ENCODE peak calls at places on chromosomes 11 and 22, in nine cellular contexts. One of them, this sample, is unnamed. For H3K4me1, the result is how much of the 10 kb centered on the place peaks cover.

GRCh38 chr11:85810871-85811611 is at the start of gene SYTL2:
- DNase-seq in CD4-positive, CD25-positive, alpha-beta regulatory T cell: peak
- DNase-seq in gastrocnemius medialis: peak
- DNase-seq in CD8-positive, alpha-beta T cell: peak
- DNase-seq in heart right ventricle: peak
- DNase-seq in PC-3: peak
- DNase-seq in GM23248: peak
- DNase-seq in ovary: peak
- DNase-seq in adipocyte: peak
- DNase-seq in this sample: peak

GRCh38 chr11:11667056-11667455 is 45.3 kb upstream of the GALNT18 start:
- DNase-seq in adipocyte: no peak
- DNase-seq in GM23248: peak
- DNase-seq in PC-3: peak
- DNase-seq in ovary: no peak
- DNase-seq in CD4-positive, CD25-positive, alpha-beta regulatory T cell: no peak
- DNase-seq in heart right ventricle: no peak
- DNase-seq in CD8-positive, alpha-beta T cell: no peak
- DNase-seq in gastrocnemius medialis: no peak
- DNase-seq in this sample: no peak

GRCh38 chr11:8082391-8083087 is 1.5 kb downstream of the TUB start:
- DNase-seq in GM23248: peak
- DNase-seq in ovary: no peak
- DNase-seq in PC-3: no peak
- DNase-seq in CD4-positive, CD25-positive, alpha-beta regulatory T cell: no peak
- DNase-seq in adipocyte: peak
- DNase-seq in gastrocnemius medialis: no peak
- DNase-seq in CD8-positive, alpha-beta T cell: no peak
- DNase-seq in heart right ventricle: no peak
- DNase-seq in this sample: no peak

GRCh38 chr11:77883775-77884174 is 62.8 kb downstream of the AAMDC start:
- DNase-seq in heart right ventricle: no peak
- DNase-seq in PC-3: no peak
- DNase-seq in adipocyte: no peak
- DNase-seq in CD4-positive, CD25-positive, alpha-beta regulatory T cell: no peak
- DNase-seq in ovary: no peak
- DNase-seq in gastrocnemius medialis: no peak
- DNase-seq in GM23248: peak
- DNase-seq in CD8-positive, alpha-beta T cell: no peak
- DNase-seq in this sample: no peak

GRCh38 chr11:117062503-117062902 is 35.7 kb downstream of the SIK3 start:
- DNase-seq in adipocyte: no peak
- DNase-seq in gastrocnemius medialis: no peak
- DNase-seq in ovary: no peak
- DNase-seq in CD4-positive, CD25-positive, alpha-beta regulatory T cell: no peak
- DNase-seq in GM23248: no peak
- DNase-seq in PC-3: no peak
- DNase-seq in heart right ventricle: no peak
- DNase-seq in CD8-positive, alpha-beta T cell: no peak
- DNase-seq in this sample: no peak

GRCh38 chr11:31437742-31438435 is 68.2 kb downstream of the DNAJC24 start:
- DNase-seq in gastrocnemius medialis: no peak
- DNase-seq in adipocyte: peak
- DNase-seq in ovary: no peak
- DNase-seq in CD8-positive, alpha-beta T cell: no peak
- DNase-seq in GM23248: peak
- DNase-seq in heart right ventricle: no peak
- DNase-seq in CD4-positive, CD25-positive, alpha-beta regulatory T cell: no peak
- DNase-seq in PC-3: peak
- DNase-seq in this sample: no peak

GRCh38 chr11:73412308-73412707 is 36.1 kb downstream of the RELT start:
- DNase-seq in heart right ventricle: no peak
- DNase-seq in gastrocnemius medialis: no peak
- DNase-seq in PC-3: peak
- DNase-seq in CD8-positive, alpha-beta T cell: no peak
- DNase-seq in ovary: no peak
- DNase-seq in adipocyte: no peak
- DNase-seq in CD4-positive, CD25-positive, alpha-beta regulatory T cell: no peak
- DNase-seq in GM23248: no peak
- DNase-seq in this sample: no peak

GRCh38 chr22:40609216-40609615 is 27.3 kb downstream of the MRTFA start:
- DNase-seq in adipocyte: no peak
- DNase-seq in ovary: no peak
- DNase-seq in gastrocnemius medialis: no peak
- DNase-seq in CD4-positive, CD25-positive, alpha-beta regulatory T cell: no peak
- DNase-seq in CD8-positive, alpha-beta T cell: no peak
- DNase-seq in PC-3: no peak
- DNase-seq in GM23248: peak
- DNase-seq in heart right ventricle: no peak
- DNase-seq in this sample: no peak

GRCh38 chr22:46060292-46061123 is 83.5 kb upstream of the WNT7B start:
- DNase-seq in adipocyte: no peak
- DNase-seq in gastrocnemius medialis: no peak
- DNase-seq in CD8-positive, alpha-beta T cell: no peak
- DNase-seq in ovary: no peak
- DNase-seq in heart right ventricle: no peak
- DNase-seq in GM23248: peak
- DNase-seq in CD4-positive, CD25-positive, alpha-beta regulatory T cell: no peak
- DNase-seq in PC-3: peak
- DNase-seq in this sample: no peak

GRCh38 chr11:103582351-103582909 is 454.0 kb upstream of the DDI1 start:
- DNase-seq in adipocyte: peak
- DNase-seq in GM23248: peak
- DNase-seq in heart right ventricle: no peak
- DNase-seq in CD4-positive, CD25-positive, alpha-beta regulatory T cell: no peak
- DNase-seq in PC-3: peak
- DNase-seq in CD8-positive, alpha-beta T cell: no peak
- DNase-seq in gastrocnemius medialis: no peak
- DNase-seq in ovary: no peak
- DNase-seq in this sample: no peak

GRCh38 chr11:67586568-67587250 is 3.1 kb downstream of the GSTP1 start:
- DNase-seq in CD8-positive, alpha-beta T cell: no peak
- DNase-seq in GM23248: no peak
- DNase-seq in CD4-positive, CD25-positive, alpha-beta regulatory T cell: no peak
- DNase-seq in gastrocnemius medialis: no peak
- DNase-seq in PC-3: no peak
- DNase-seq in adipocyte: no peak
- DNase-seq in ovary: no peak
- DNase-seq in heart right ventricle: no peak
- DNase-seq in this sample: no peak

GRCh38 chr11:77171885-77172665 is 44.0 kb downstream of the MYO7A start:
- DNase-seq in ovary: no peak
- DNase-seq in CD8-positive, alpha-beta T cell: no peak
- DNase-seq in adipocyte: no peak
- DNase-seq in GM23248: no peak
- DNase-seq in PC-3: no peak
- DNase-seq in CD4-positive, CD25-positive, alpha-beta regulatory T cell: no peak
- DNase-seq in gastrocnemius medialis: no peak
- DNase-seq in heart right ventricle: no peak
- DNase-seq in this sample: no peak

GRCh38 chr11:69121021-69121420 is 34.7 kb upstream of the SMIM38 start:
- DNase-seq in CD4-positive, CD25-positive, alpha-beta regulatory T cell: no peak
- DNase-seq in GM23248: no peak
- DNase-seq in PC-3: no peak
- DNase-seq in ovary: no peak
- DNase-seq in heart right ventricle: no peak
- DNase-seq in gastrocnemius medialis: no peak
- DNase-seq in adipocyte: no peak
- DNase-seq in CD8-positive, alpha-beta T cell: no peak
- DNase-seq in this sample: peak

GRCh38 chr11:133082851-133083488 is 449.3 kb downstream of the OPCML start:
- DNase-seq in CD4-positive, CD25-positive, alpha-beta regulatory T cell: peak
- DNase-seq in heart right ventricle: peak
- DNase-seq in GM23248: peak
- DNase-seq in PC-3: no peak
- DNase-seq in CD8-positive, alpha-beta T cell: peak
- DNase-seq in ovary: no peak
- DNase-seq in gastrocnemius medialis: no peak
- DNase-seq in adipocyte: peak
- DNase-seq in this sample: peak

GRCh38 chr11:76206327-76207081 is at the start of gene WNT11:
- DNase-seq in gastrocnemius medialis: no peak
- DNase-seq in GM23248: peak
- DNase-seq in heart right ventricle: peak
- DNase-seq in CD8-positive, alpha-beta T cell: no peak
- DNase-seq in CD4-positive, CD25-positive, alpha-beta regulatory T cell: peak
- DNase-seq in adipocyte: peak
- DNase-seq in PC-3: peak
- DNase-seq in ovary: peak
- DNase-seq in this sample: peak

GRCh38 chr22:33803371-33803770 is 116.9 kb downstream of the LARGE1 start:
- DNase-seq in GM23248: peak
- DNase-seq in adipocyte: peak
- DNase-seq in ovary: no peak
- DNase-seq in heart right ventricle: no peak
- DNase-seq in gastrocnemius medialis: no peak
- DNase-seq in PC-3: peak
- DNase-seq in CD8-positive, alpha-beta T cell: no peak
- DNase-seq in CD4-positive, CD25-positive, alpha-beta regulatory T cell: no peak
- DNase-seq in this sample: no peak

GRCh38 chr22:41801886-41802285 is 1.4 kb downstream of the CCDC134 start:
- DNase-seq in CD4-positive, CD25-positive, alpha-beta regulatory T cell: peak
- DNase-seq in GM23248: no peak
- DNase-seq in PC-3: peak
- DNase-seq in adipocyte: peak
- DNase-seq in gastrocnemius medialis: no peak
- DNase-seq in CD8-positive, alpha-beta T cell: no peak
- DNase-seq in ovary: no peak
- DNase-seq in heart right ventricle: no peak
- DNase-seq in this sample: no peak
- H3K4me3 ChIP-seq in CD4-positive, CD25-positive, alpha-beta regulatory T cell: peak
- H3K4me3 ChIP-seq in GM23248: no peak
- H3K4me3 ChIP-seq in PC-3: peak
- H3K4me3 ChIP-seq in adipocyte: peak
- H3K4me3 ChIP-seq in gastrocnemius medialis: peak
- H3K4me3 ChIP-seq in CD8-positive, alpha-beta T cell: no peak
- H3K4me3 ChIP-seq in ovary: no peak
- H3K4me3 ChIP-seq in heart right ventricle: no peak
- H3K4me3 ChIP-seq in this sample: no peak

DNA sequence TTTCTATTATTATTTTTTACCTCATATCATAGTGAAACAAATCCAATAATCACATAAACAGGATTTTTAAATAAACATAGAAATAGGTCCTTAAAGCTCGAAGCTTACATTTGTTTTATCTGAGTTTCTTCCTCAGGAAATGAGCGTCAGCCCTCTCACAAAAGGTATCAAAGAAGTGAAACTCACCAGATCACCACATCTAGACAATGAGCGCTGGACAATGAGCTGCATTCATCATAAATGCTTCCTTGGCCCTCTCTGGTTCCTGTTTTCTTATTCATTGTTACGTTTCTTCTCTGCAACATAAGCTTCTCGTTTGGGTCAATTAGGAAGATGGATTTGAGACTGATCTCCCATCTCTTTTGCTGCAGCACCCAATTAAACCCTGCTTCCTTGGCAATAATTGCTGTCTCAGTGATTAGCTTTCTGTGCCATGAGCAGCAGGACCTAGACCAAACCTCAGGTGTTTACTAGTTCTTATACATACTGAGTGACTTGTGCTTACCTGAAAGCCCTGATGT is 649.9 kb upstream of the LUZP2 start:
- DNase-seq in GM23248: no peak
- DNase-seq in ovary: no peak
- DNase-seq in CD8-positive, alpha-beta T cell: no peak
- DNase-seq in PC-3: no peak
- DNase-seq in adipocyte: no peak
- DNase-seq in heart right ventricle: no peak
- DNase-seq in CD4-positive, CD25-positive, alpha-beta regulatory T cell: no peak
- DNase-seq in gastrocnemius medialis: no peak
- DNase-seq in this sample: no peak
- H3K4me1 ChIP-seq in GM23248: under half
- H3K4me1 ChIP-seq in ovary: under half
- H3K4me1 ChIP-seq in CD8-positive, alpha-beta T cell: under half
- H3K4me1 ChIP-seq in PC-3: under half
- H3K4me1 ChIP-seq in adipocyte: under half
- H3K4me1 ChIP-seq in heart right ventricle: under half
- H3K4me1 ChIP-seq in CD4-positive, CD25-positive, alpha-beta regulatory T cell: under half
- H3K4me1 ChIP-seq in gastrocnemius medialis: under half
- H3K4me1 ChIP-seq in this sample: under half

DNA sequence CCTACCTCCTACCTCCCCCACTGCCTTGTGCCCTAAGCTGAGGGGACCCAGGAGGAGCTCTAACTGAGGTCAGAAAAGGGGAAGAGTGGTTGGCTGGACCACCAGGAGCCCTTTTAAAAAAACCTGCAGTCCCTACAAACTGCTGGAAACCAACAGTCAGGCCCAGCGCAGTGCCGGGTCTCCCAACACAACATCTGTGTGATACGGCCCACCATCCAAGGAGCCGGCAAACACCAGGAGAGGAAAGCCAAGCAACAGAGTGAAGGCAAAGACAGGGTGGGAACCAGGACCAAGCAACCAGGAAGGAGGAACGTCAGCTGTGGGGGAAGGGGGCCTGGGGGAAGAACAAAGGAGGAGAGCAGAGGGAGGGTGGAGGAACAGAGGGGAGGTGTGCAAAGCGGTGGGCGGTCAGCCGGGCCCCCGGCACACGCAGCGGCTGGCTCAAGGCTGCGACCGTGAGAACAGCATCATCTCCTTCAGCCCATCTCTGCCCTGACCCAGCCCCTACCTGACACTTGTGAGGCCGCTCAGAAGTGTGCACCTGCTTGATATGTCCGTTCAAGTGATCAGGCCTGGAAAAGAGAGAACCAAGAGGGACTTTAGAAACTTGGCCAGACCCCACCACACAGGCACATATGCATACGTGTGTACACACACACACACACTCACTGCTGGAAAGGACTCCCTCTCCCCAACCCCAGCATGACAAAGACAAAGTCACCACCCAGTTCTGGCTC is 3.6 kb downstream of the PATZ1 start:
- DNase-seq in CD4-positive, CD25-positive, alpha-beta regulatory T cell: no peak
- DNase-seq in PC-3: no peak
- DNase-seq in ovary: no peak
- DNase-seq in adipocyte: no peak
- DNase-seq in heart right ventricle: no peak
- DNase-seq in GM23248: no peak
- DNase-seq in gastrocnemius medialis: no peak
- DNase-seq in CD8-positive, alpha-beta T cell: no peak
- DNase-seq in this sample: peak
- H3K4me3 ChIP-seq in CD4-positive, CD25-positive, alpha-beta regulatory T cell: peak
- H3K4me3 ChIP-seq in PC-3: peak
- H3K4me3 ChIP-seq in ovary: no peak
- H3K4me3 ChIP-seq in adipocyte: no peak
- H3K4me3 ChIP-seq in heart right ventricle: peak
- H3K4me3 ChIP-seq in GM23248: no peak
- H3K4me3 ChIP-seq in gastrocnemius medialis: no peak
- H3K4me3 ChIP-seq in CD8-positive, alpha-beta T cell: peak
- H3K4me3 ChIP-seq in this sample: peak

DNA sequence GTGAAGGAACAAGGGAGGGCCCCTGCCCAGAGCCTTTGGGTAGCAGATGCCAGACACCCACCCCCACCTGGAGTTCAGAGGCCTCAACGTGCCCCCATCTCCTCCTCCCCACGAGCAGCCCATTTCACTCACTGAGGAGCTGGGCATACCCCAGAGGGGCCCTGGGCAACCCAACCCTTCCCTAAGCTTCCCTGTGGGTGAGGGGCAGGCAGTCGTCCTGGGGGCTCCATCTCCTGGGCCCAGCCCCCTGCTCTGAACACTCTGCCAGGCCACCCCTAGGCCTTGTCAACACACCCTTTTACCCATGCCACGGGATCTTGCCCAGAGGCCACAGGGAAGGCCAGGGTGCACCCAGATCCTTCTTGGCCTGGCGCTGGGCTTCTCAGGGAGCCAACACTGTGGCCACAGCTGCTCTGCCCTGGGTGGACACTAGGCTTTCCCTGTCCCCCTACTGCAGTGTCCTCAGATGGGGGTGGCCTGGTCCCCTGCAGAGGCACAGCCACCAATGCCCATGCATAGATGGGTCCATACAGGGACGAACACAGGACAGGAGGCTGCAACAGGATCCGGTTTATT is 3.4 kb downstream of the SLC25A1 start:
- DNase-seq in CD8-positive, alpha-beta T cell: no peak
- DNase-seq in gastrocnemius medialis: no peak
- DNase-seq in heart right ventricle: no peak
- DNase-seq in adipocyte: no peak
- DNase-seq in ovary: no peak
- DNase-seq in CD4-positive, CD25-positive, alpha-beta regulatory T cell: no peak
- DNase-seq in GM23248: no peak
- DNase-seq in PC-3: no peak
- DNase-seq in this sample: peak
- H3K4me1 ChIP-seq in CD8-positive, alpha-beta T cell: under half
- H3K4me1 ChIP-seq in gastrocnemius medialis: half or more
- H3K4me1 ChIP-seq in heart right ventricle: half or more
- H3K4me1 ChIP-seq in adipocyte: half or more
- H3K4me1 ChIP-seq in ovary: under half
- H3K4me1 ChIP-seq in CD4-positive, CD25-positive, alpha-beta regulatory T cell: under half
- H3K4me1 ChIP-seq in GM23248: under half
- H3K4me1 ChIP-seq in PC-3: under half
- H3K4me1 ChIP-seq in this sample: under half